ENCODE peak calls at places on chromosomes 11 and 22, in eight cellular contexts. U is adrenal gland, S is upper lobe of right lung, M is fibroblast of lung, O is stomach, H is psoas muscle, C is sigmoid colon, X is A549. K is an unnamed sample. For H3K4me1, the result is how much of the 10 kb centered on the place peaks cover.

GRCh38 chr11:130897262-130898182 is 18.8 kb downstream of the SNX19 start:
- DNase-seq in U (peak), S (peak), M (peak), O (peak), H (peak), C (peak), X (no peak), K (peak)

GRCh38 chr11:45651156-45651555 is 14.3 kb downstream of the CHST1 start:
- DNase-seq in U (no peak), S (peak), M (no peak), O (no peak), H (no peak), C (peak), X (no peak), K (no peak)

GRCh38 chr11:31882951-31883392 is 71.8 kb upstream of the PAX6 start:
- DNase-seq in U (no peak), S (no peak), M (no peak), O (no peak), H (no peak), C (no peak), X (no peak), K (no peak)

GRCh38 chr11:31809857-31810778 is 1.0 kb downstream of the PAX6 start:
- DNase-seq in U (no peak), S (no peak), M (peak), O (no peak), H (no peak), C (peak), X (peak), K (no peak)

GRCh38 chr22:42964994-42965699 is 49.8 kb downstream of the PACSIN2 start:
- DNase-seq in U (no peak), S (no peak), M (peak), O (no peak), H (no peak), C (no peak), X (no peak), K (no peak)

GRCh38 chr22:25051073-25051472 is 98.6 kb downstream of the KIAA1671 start:
- DNase-seq in U (no peak), S (no peak), M (no peak), O (no peak), H (no peak), C (no peak), X (no peak), K (no peak)

GRCh38 chr11:44632466-44633123 is 67.1 kb downstream of the CD82 start:
- DNase-seq in U (peak), S (peak), M (no peak), O (peak), H (peak), C (peak), X (peak), K (no peak)

GRCh38 chr11:105673089-105673488 is 63.2 kb downstream of the GRIA4 start:
- DNase-seq in U (peak), S (no peak), M (peak), O (no peak), H (no peak), C (no peak), X (no peak), K (peak)

DNA sequence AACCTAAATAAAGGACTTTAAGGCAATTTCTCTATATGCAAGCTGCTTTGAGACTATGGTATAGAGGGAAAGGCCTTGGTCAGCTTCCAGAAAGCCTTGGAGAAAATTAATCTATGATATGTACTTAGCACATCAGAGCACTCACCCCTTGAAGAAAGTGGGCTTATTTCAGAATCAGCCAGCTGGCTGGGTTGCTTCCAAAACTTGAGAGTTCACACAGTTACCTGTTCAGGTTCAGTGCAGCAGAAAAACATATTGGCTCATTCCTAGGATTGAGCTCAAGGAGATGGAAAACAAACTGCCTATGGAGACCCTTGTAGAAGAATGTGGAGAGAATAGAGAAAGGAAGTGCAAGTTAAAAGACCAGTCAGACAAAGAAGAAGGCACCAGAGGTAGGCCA is 22.7 kb downstream of the CCDC81 start:
- DNase-seq in U (no peak), S (no peak), M (no peak), O (no peak), H (no peak), C (no peak), X (no peak), K (no peak)
- H3K4me1 ChIP-seq in U (under half), S (under half), M (under half), O (under half), H (under half), C (under half), X (under half), K (under half)

DNA sequence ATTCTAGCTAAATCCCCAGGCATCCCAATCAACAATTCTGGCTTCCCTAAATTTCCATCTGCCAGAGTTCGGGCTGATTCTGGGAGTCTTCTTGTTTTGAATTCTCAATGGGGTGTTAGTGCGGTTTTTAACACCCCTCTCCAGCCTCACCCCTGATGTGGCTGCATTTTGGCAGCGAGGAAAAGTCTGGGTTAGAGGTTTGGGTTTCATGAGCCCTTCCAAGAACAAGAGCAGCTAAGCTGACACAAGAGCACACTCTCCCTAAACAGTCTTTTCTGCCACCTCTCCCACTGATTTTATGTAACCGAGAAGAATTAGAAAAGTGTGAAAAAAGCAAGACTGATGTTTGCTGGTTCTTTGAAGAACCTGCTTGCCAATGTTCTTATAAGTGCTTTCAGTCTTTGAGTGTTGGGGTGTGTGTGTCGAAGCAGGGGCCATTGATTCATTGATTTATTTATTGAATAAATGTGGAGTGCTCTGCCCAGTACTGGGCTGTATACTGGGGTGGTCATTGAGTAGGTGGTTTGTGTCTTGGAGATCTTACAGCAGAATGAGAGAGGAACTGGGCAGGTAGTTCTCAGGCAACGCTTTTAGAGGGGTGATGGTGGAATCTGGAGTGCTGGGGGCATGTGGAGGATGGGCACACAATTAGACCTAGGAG is 101.5 kb downstream of the TRAF6 start:
- DNase-seq in U (no peak), S (no peak), M (no peak), O (no peak), H (no peak), C (no peak), X (no peak), K (no peak)
- H3K4me1 ChIP-seq in U (under half), S (under half), M (under half), O (under half), H (under half), C (under half), X (under half), K (under half)

DNA sequence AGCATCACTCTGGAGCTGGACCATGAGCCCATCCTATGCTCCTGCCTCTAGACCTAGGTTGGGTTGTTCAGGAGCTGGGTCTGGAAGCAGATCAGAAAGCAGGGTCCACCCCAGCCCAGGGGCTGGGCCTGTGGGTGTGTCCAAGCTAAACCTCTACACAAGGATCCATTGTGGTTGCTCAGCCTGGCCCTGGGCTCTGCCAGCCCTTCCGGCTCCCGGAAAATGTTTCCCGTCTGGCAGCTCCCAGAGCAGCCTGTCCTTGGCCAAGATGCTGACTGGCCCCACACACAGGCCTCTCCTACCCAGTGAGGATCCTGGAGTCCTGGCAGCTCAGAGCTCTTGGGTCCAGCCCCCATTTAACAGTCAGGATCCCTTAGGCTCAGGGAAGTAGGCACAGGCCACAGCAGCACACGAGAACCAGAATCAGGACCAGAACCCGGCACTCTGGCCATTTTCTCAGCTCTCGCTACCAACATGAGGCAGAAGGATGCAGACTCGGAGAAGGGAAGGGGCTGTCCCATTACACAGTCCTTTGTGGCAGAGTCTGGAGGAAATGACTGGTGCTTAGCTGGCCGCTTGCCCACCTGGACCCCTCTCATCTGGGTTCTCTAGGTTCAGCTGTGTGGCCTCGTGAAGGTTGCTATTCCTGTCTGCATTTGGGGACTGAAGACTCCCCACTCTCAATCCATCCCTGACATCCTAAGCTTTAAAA is 35.4 kb upstream of the FCHSD2 start:
- DNase-seq in U (peak), S (no peak), M (no peak), O (peak), H (peak), C (peak), X (no peak), K (peak)
- H3K4me1 ChIP-seq in U (under half), S (under half), M (under half), O (under half), H (under half), C (under half), X (under half), K (under half)

GRCh38 chr22:27883656-27884350 is 35.3 kb downstream of the PITPNB start:
- DNase-seq in U (no peak), S (no peak), M (no peak), O (no peak), H (no peak), C (no peak), X (no peak), K (no peak)
- H3K4me1 ChIP-seq in U (under half), S (under half), M (under half), O (half or more), H (under half), C (half or more), X (under half), K (under half)

DNA sequence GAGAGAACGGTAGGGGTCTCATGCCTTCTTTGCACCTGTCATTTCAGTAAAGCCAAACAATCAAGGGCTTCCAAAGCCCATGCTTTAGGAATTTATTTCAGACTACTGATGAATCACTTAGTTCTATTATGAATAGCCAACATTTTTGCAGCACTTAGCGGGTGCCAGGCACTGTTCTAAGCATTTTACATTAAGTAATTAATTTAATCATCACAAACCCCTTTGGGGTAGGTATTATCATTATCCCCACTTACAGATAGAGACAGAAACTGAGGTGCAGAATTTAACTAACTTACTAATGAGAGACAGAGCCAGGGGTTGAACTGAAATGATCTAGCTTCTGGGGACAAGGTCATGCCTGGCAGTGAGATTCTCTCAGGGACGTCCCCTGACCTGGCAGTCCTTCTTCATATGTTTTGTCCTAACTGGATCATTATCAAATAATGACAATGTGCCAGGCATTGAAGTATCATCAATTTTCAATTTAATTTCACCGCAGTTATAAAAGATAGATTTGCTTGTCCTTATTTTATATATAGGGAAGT is 31.7 kb upstream of the NAV2 start:
- DNase-seq in U (no peak), S (no peak), M (no peak), O (no peak), H (no peak), C (no peak), X (no peak), K (no peak)
- H3K4me1 ChIP-seq in U (under half), S (under half), M (under half), O (under half), H (under half), C (half or more), X (under half), K (under half)

GRCh38 chr11:68312780-68313573 is 586 bp downstream of the LRP5 start:
- DNase-seq in U (no peak), S (peak), M (no peak), O (no peak), H (no peak), C (no peak), X (no peak), K (no peak)
- H3K4me1 ChIP-seq in U (under half), S (under half), M (under half), O (half or more), H (under half), C (half or more), X (under half), K (under half)